ENCODE peak calls at places on chromosomes 5 and 9, in six cellular contexts. W, O, H, D, T and V are unnamed samples.

GRCh38 chr9:113566011-113566711 is 102.6 kb downstream of the RGS3 start:
- DNase-seq in T (no peak), D (no peak), W (no peak), O (no peak), H (no peak), V (no peak)

GRCh38 chr5:51544386-51544785 is 161.1 kb downstream of the ISL1 start:
- DNase-seq in T (no peak), D (no peak), H (no peak), O (no peak), W (no peak), V (no peak)

GRCh38 chr5:132486318-132487094 is 4.1 kb downstream of the IRF1 start:
- DNase-seq in H (no peak), T (no peak), W (no peak), O (no peak), D (no peak), V (no peak)

GRCh38 chr9:76901801-76902200 is 4.1 kb downstream of the PRUNE2 start:
- DNase-seq in D (no peak), H (no peak), T (no peak), W (no peak), O (no peak), V (no peak)

GRCh38 chr5:52657231-52657645 is 130.5 kb upstream of the ITGA1 start:
- DNase-seq in W (peak; percentile 4), H (no peak), D (peak; percentile 3), O (no peak), T (peak; percentile 8), V (no peak)

GRCh38 chr5:97355775-97356174 is 172.7 kb upstream of the RIOK2 start:
- DNase-seq in O (no peak), W (no peak), D (no peak), T (no peak), H (no peak), V (no peak)

GRCh38 chr9:134916161-134916665 is 1.5 kb downstream of the FCN1 start:
- DNase-seq in O (no peak), H (no peak), T (no peak), D (no peak), W (no peak), V (no peak)

GRCh38 chr5:23614422-23614821 is 107.0 kb downstream of the PRDM9 start:
- DNase-seq in W (no peak), T (no peak), D (no peak), H (no peak), O (no peak), V (no peak)

GRCh38 chr9:71120439-71121247 is 778 bp downstream of the TRPM3 start:
- DNase-seq in W (no peak), H (no peak), O (no peak), T (no peak), D (no peak), V (no peak)

GRCh38 chr9:36486454-36486932 is 86.2 kb upstream of the MELK start:
- DNase-seq in O (peak; percentile 6), T (no peak), H (peak; percentile 28), D (no peak), W (no peak), V (no peak)

GRCh38 chr9:113298924-113299770 is 4.0 kb downstream of the RNF183 start:
- DNase-seq in T (no peak), W (no peak), H (no peak), O (no peak), D (no peak), V (no peak)

GRCh38 chr5:39459091-39459490 is 34.3 kb upstream of the DAB2 start:
- DNase-seq in H (no peak), T (no peak), O (no peak), D (no peak), W (peak; percentile 64), V (no peak)

GRCh38 chr5:96381526-96381925 is 51.5 kb downstream of the PCSK1 start:
- DNase-seq in H (no peak), O (no peak), D (no peak), W (no peak), T (no peak), V (no peak)